ENCODE peak calls at places on chromosomes 1 and 21, in six cellular contexts. One of them, this sample, is unnamed.

GRCh38 chr21:39087976-39088370 is 95.3 kb downstream of the PSMG1 start:
- DNase-seq in neural crest cell: no peak
- DNase-seq in amygdala: no peak
- DNase-seq in cardiac muscle cell: no peak
- DNase-seq in stimulated activated CD4-positive, alpha-beta T cell treated with anti-CD3 and anti-CD28 coated beads, Interleukin-4, amount 100 ng/mL, for 1 hour: no peak
- DNase-seq in ACHN: no peak
- DNase-seq in this sample: no peak

GRCh38 chr1:7686301-7686850 is 84.7 kb upstream of the VAMP3 start:
- DNase-seq in neural crest cell: no peak
- DNase-seq in amygdala: no peak
- DNase-seq in cardiac muscle cell: no peak
- DNase-seq in stimulated activated CD4-positive, alpha-beta T cell treated with anti-CD3 and anti-CD28 coated beads, Interleukin-4, amount 100 ng/mL, for 1 hour: no peak
- DNase-seq in ACHN: no peak
- DNase-seq in this sample: no peak

GRCh38 chr1:38029081-38029681 is 16.6 kb downstream of the UTP11 start:
- DNase-seq in neural crest cell: no peak
- DNase-seq in amygdala: no peak
- DNase-seq in cardiac muscle cell: peak; percentile 68
- DNase-seq in stimulated activated CD4-positive, alpha-beta T cell treated with anti-CD3 and anti-CD28 coated beads, Interleukin-4, amount 100 ng/mL, for 1 hour: no peak
- DNase-seq in ACHN: no peak
- DNase-seq in this sample: no peak

GRCh38 chr21:26490771-26491170 is 82.3 kb downstream of the CYYR1 start:
- DNase-seq in neural crest cell: no peak
- DNase-seq in amygdala: no peak
- DNase-seq in cardiac muscle cell: peak; percentile 21
- DNase-seq in stimulated activated CD4-positive, alpha-beta T cell treated with anti-CD3 and anti-CD28 coated beads, Interleukin-4, amount 100 ng/mL, for 1 hour: no peak
- DNase-seq in ACHN: no peak
- DNase-seq in this sample: no peak

GRCh38 chr1:61790837-61791236 is 48.6 kb downstream of the PATJ start:
- DNase-seq in neural crest cell: no peak
- DNase-seq in amygdala: no peak
- DNase-seq in cardiac muscle cell: no peak
- DNase-seq in stimulated activated CD4-positive, alpha-beta T cell treated with anti-CD3 and anti-CD28 coated beads, Interleukin-4, amount 100 ng/mL, for 1 hour: no peak
- DNase-seq in ACHN: no peak
- DNase-seq in this sample: no peak

GRCh38 chr1:79568411-79568810 is 561.9 kb upstream of the ADGRL4 start:
- DNase-seq in neural crest cell: no peak
- DNase-seq in amygdala: no peak
- DNase-seq in cardiac muscle cell: no peak
- DNase-seq in stimulated activated CD4-positive, alpha-beta T cell treated with anti-CD3 and anti-CD28 coated beads, Interleukin-4, amount 100 ng/mL, for 1 hour: no peak
- DNase-seq in ACHN: no peak
- DNase-seq in this sample: no peak

GRCh38 chr1:7247158-7247557 is 461.9 kb downstream of the CAMTA1 start:
- DNase-seq in neural crest cell: no peak
- DNase-seq in amygdala: no peak
- DNase-seq in cardiac muscle cell: no peak
- DNase-seq in stimulated activated CD4-positive, alpha-beta T cell treated with anti-CD3 and anti-CD28 coated beads, Interleukin-4, amount 100 ng/mL, for 1 hour: no peak
- DNase-seq in ACHN: no peak
- DNase-seq in this sample: no peak

GRCh38 chr21:38773108-38774061 is 32.3 kb upstream of the ETS2 start:
- DNase-seq in neural crest cell: no peak
- DNase-seq in amygdala: no peak
- DNase-seq in cardiac muscle cell: no peak
- DNase-seq in stimulated activated CD4-positive, alpha-beta T cell treated with anti-CD3 and anti-CD28 coated beads, Interleukin-4, amount 100 ng/mL, for 1 hour: peak; percentile 23
- DNase-seq in ACHN: peak; percentile 28
- DNase-seq in this sample: peak; percentile 71

GRCh38 chr1:178768423-178768822 is 43.4 kb downstream of the RALGPS2 start:
- DNase-seq in neural crest cell: no peak
- DNase-seq in amygdala: no peak
- DNase-seq in cardiac muscle cell: peak; percentile 6
- DNase-seq in stimulated activated CD4-positive, alpha-beta T cell treated with anti-CD3 and anti-CD28 coated beads, Interleukin-4, amount 100 ng/mL, for 1 hour: no peak
- DNase-seq in ACHN: peak; percentile 29
- DNase-seq in this sample: no peak

GRCh38 chr1:36160949-36161485 is 5.1 kb downstream of the MAP7D1 start:
- DNase-seq in neural crest cell: peak; percentile 36
- DNase-seq in amygdala: peak; percentile 23
- DNase-seq in cardiac muscle cell: peak; percentile 54
- DNase-seq in stimulated activated CD4-positive, alpha-beta T cell treated with anti-CD3 and anti-CD28 coated beads, Interleukin-4, amount 100 ng/mL, for 1 hour: peak; percentile 45
- DNase-seq in ACHN: peak; percentile 70
- DNase-seq in this sample: no peak

GRCh38 chr1:29752141-29752540 is 515.8 kb downstream of the PTPRU start:
- DNase-seq in neural crest cell: peak; percentile 26
- DNase-seq in amygdala: no peak
- DNase-seq in cardiac muscle cell: peak; percentile 80
- DNase-seq in stimulated activated CD4-positive, alpha-beta T cell treated with anti-CD3 and anti-CD28 coated beads, Interleukin-4, amount 100 ng/mL, for 1 hour: no peak
- DNase-seq in ACHN: peak; percentile 4
- DNase-seq in this sample: no peak